ENCODE peak calls at places on chromosome 12, in seven cellular contexts. R is ELR; F is activated CD4-positive, alpha-beta T cell treated with anti-CD3 and anti-CD28 coated beads, Interleukin-2, amount 10 ng/mL, durations not matched to agents 7 days and 5 days; M is myocyte; E is SW 1271; I is epithelial cell of proximal tubule; N is caudate nucleus. V is an unnamed sample.

GRCh38 chr12:126198516-126198915 is 1133.3 kb downstream of the AACS start:
- DNase-seq in N (no peak), R (no peak), M (no peak), F (no peak), I (no peak), E (no peak), V (no peak)

GRCh38 chr12:80441921-80442320 is 2.1 kb upstream of the PTPRQ start:
- DNase-seq in M (peak; percentile 29), I (no peak), E (no peak), N (no peak), F (no peak), R (peak; percentile 45), V (no peak)

GRCh38 chr12:123761841-123762714 is at the start of gene DNAH10:
- DNase-seq in M (no peak), F (peak; percentile 45), E (no peak), I (no peak), R (no peak), N (peak; percentile 2), V (no peak)

GRCh38 chr12:50642035-50642451 is 121.9 kb upstream of the ATF1 start:
- DNase-seq in M (peak; percentile 78), F (no peak), I (no peak), R (peak; percentile 39), E (no peak), N (no peak), V (no peak)

GRCh38 chr12:113249546-113249945 is 28.3 kb downstream of the TPCN1 start:
- DNase-seq in N (no peak), R (no peak), M (no peak), E (no peak), I (no peak), F (no peak), V (no peak)

GRCh38 chr12:124436366-124436765 is 131.0 kb downstream of the NCOR2 start:
- DNase-seq in I (no peak), N (no peak), M (peak; percentile 36), R (peak; percentile 27), E (no peak), F (no peak), V (no peak)

GRCh38 chr12:124914392-124915248 is at the start of gene UBC:
- DNase-seq in R (peak; percentile 96), N (no peak), E (no peak), F (peak; percentile 89), I (peak; percentile 64), M (peak; percentile 94), V (no peak)

GRCh38 chr12:74903522-74903921 is 306.1 kb downstream of the KCNC2 start:
- DNase-seq in R (peak; percentile 48), F (no peak), N (no peak), M (no peak), E (no peak), I (no peak), V (peak; percentile 0)

GRCh38 chr12:55642275-55643068 is 5.8 kb downstream of the OR10P1 start:
- DNase-seq in R (no peak), M (no peak), F (peak; percentile 37), N (no peak), I (no peak), E (no peak), V (no peak)

GRCh38 chr12:121626853-121627623 is 708 bp downstream of the ORAI1 start:
- DNase-seq in I (no peak), F (peak; percentile 84), N (peak; percentile 46), M (peak; percentile 68), E (peak; percentile 49), R (peak; percentile 80), V (no peak)

GRCh38 chr12:16387919-16388318 is 40.5 kb downstream of the MGST1 start:
- DNase-seq in I (no peak), M (no peak), F (no peak), R (no peak), N (no peak), E (no peak), V (no peak)

GRCh38 chr12:96497800-96498199 is 8.4 kb downstream of the CFAP54 start:
- DNase-seq in I (no peak), N (no peak), E (no peak), R (no peak), M (peak; percentile 20), F (no peak), V (no peak)

GRCh38 chr12:96195845-96196451 is 1.8 kb downstream of the ELK3 start:
- DNase-seq in I (no peak), R (peak; percentile 88), F (peak; percentile 38), M (peak; percentile 56), N (no peak), E (peak; percentile 53), V (no peak)

GRCh38 chr12:53031616-53032015 is 18.2 kb upstream of the TNS2 start:
- DNase-seq in R (no peak), I (no peak), M (no peak), E (no peak), F (no peak), N (no peak), V (no peak)

GRCh38 chr12:65565601-65566560 is 258.4 kb upstream of the HMGA2 start:
- DNase-seq in R (peak; percentile 94), N (no peak), F (no peak), M (peak; percentile 77), E (no peak), I (peak; percentile 18), V (no peak)

GRCh38 chr12:7065073-7065623 is 4.6 kb downstream of the C1S start:
- DNase-seq in R (no peak), N (no peak), I (no peak), E (no peak), M (no peak), F (no peak), V (no peak)

GRCh38 chr12:1093166-1093751 is 102.2 kb downstream of the ERC1 start:
- DNase-seq in M (peak; percentile 74), E (peak; percentile 46), N (no peak), R (peak; percentile 77), F (peak; percentile 66), I (peak; percentile 27), V (no peak)

GRCh38 chr12:102883204-102883799 is 33.7 kb downstream of the PAH start:
- DNase-seq in M (peak; percentile 32), N (peak; percentile 33), I (no peak), F (peak; percentile 18), E (no peak), R (peak; percentile 42), V (no peak)

GRCh38 chr12:104011265-104011664 is 38.7 kb downstream of the GLT8D2 start:
- DNase-seq in I (peak; percentile 29), E (no peak), M (peak; percentile 95), N (no peak), F (no peak), R (peak; percentile 93), V (no peak)

GRCh38 chr12:52530366-52530765 is 10.2 kb upstream of the KRT5 start:
- DNase-seq in F (no peak), I (no peak), E (no peak), M (no peak), R (no peak), N (no peak), V (no peak)

GRCh38 chr12:45566257-45566656 is 163.2 kb upstream of the ARID2 start:
- DNase-seq in M (no peak), I (no peak), R (no peak), N (no peak), E (no peak), F (no peak), V (no peak)

GRCh38 chr12:50708619-50709018 is 55.3 kb upstream of the ATF1 start:
- DNase-seq in F (no peak), N (no peak), E (no peak), M (no peak), R (no peak), I (no peak), V (no peak)

GRCh38 chr12:97173672-97174385 is 266.8 kb downstream of the NEDD1 start:
- DNase-seq in F (no peak), I (no peak), E (no peak), R (no peak), N (no peak), M (no peak), V (no peak)

GRCh38 chr12:52313926-52314325 is 7.3 kb downstream of the KRT83 start:
- DNase-seq in F (no peak), N (no peak), M (no peak), I (no peak), E (no peak), R (no peak), V (no peak)